ENCODE peak calls at places on chromosome 15, in ten cellular contexts. Z is psoas muscle, V is body of pancreas, A is right lobe of liver, X is heart right ventricle, S is fibroblast of pulmonary artery, H is uterus, E is neuronal stem cell, J is tibial artery, O is DND-41. M is an unnamed sample.

GRCh38 chr15:91032919-91033803 is 10.8 kb upstream of the VPS33B start:
- DNase-seq in Z (peak), X (peak), V (peak), O (peak), E (peak), H (no peak), S (peak), A (peak), J (no peak), M (peak)

GRCh38 chr15:98503970-98504369 is 144.4 kb upstream of the IGF1R start:
- DNase-seq in A (no peak), J (peak), Z (no peak), O (no peak), H (peak), X (no peak), V (peak), E (no peak), S (peak), M (no peak)

GRCh38 chr15:89749951-89750559 is 994 bp downstream of the MESP1 start:
- DNase-seq in S (no peak), E (no peak), A (peak), J (no peak), H (no peak), X (no peak), O (no peak), Z (peak), V (peak), M (no peak)

GRCh38 chr15:48422401-48422800 is 91.2 kb downstream of the DUT start:
- DNase-seq in O (no peak), X (no peak), S (peak), E (no peak), J (no peak), A (no peak), Z (no peak), V (no peak), H (no peak), M (no peak)

GRCh38 chr15:28033443-28033842 is 65.7 kb downstream of the OCA2 start:
- DNase-seq in Z (no peak), S (no peak), O (no peak), J (no peak), E (no peak), X (no peak), V (no peak), A (no peak), H (no peak), M (no peak)

GRCh38 chr15:60044636-60045273 is 40.6 kb downstream of the FOXB1 start:
- DNase-seq in O (peak), H (no peak), J (no peak), X (no peak), A (no peak), Z (no peak), V (no peak), E (no peak), S (no peak), M (no peak)

GRCh38 chr15:37095197-37095992 is 5.0 kb downstream of the MEIS2 start:
- DNase-seq in X (peak), V (no peak), O (no peak), J (no peak), H (peak), E (peak), A (no peak), Z (no peak), S (no peak), M (no peak)

GRCh38 chr15:99566157-99566900 is 545 bp downstream of the MEF2A start:
- DNase-seq in A (peak), E (no peak), Z (peak), X (peak), V (peak), H (peak), S (no peak), O (peak), J (peak), M (peak)

GRCh38 chr15:101447168-101447533 is 42.4 kb downstream of the PCSK6 start:
- DNase-seq in E (no peak), S (no peak), J (no peak), A (no peak), V (no peak), H (no peak), X (no peak), Z (no peak), O (no peak), M (no peak)

GRCh38 chr15:79972861-79973260 is 1.9 kb upstream of the BCL2A1 start:
- DNase-seq in X (no peak), A (no peak), V (no peak), E (no peak), J (no peak), O (no peak), H (no peak), S (no peak), Z (no peak), M (no peak)

GRCh38 chr15:92605225-92605944 is 50.2 kb downstream of the FAM174B start:
- DNase-seq in E (no peak), O (no peak), X (no peak), J (no peak), H (no peak), S (no peak), V (no peak), Z (no peak), A (no peak), M (no peak)

GRCh38 chr15:58520936-58521292 is 89.1 kb downstream of the LIPC start:
- DNase-seq in J (no peak), A (peak), S (no peak), Z (no peak), X (no peak), O (no peak), V (no peak), H (no peak), E (no peak), M (no peak)

GRCh38 chr15:90594297-90594696 is 64.6 kb downstream of the CRTC3 start:
- DNase-seq in A (peak), H (peak), E (no peak), S (peak), O (peak), V (peak), J (peak), Z (peak), X (peak), M (peak)

GRCh38 chr15:22968356-22968755 is 11.8 kb downstream of the CYFIP1 start:
- DNase-seq in Z (no peak), A (no peak), X (no peak), H (no peak), J (no peak), V (no peak), E (no peak), S (peak), O (no peak), M (no peak)

GRCh38 chr15:77032647-77033416 is 37.9 kb downstream of the PSTPIP1 start:
- DNase-seq in E (no peak), S (no peak), O (no peak), H (no peak), J (no peak), X (no peak), A (no peak), V (peak), Z (no peak), M (peak)

GRCh38 chr15:77002954-77003912 is 8.3 kb downstream of the PSTPIP1 start:
- DNase-seq in V (peak), O (peak), H (no peak), E (no peak), Z (peak), A (no peak), J (peak), S (no peak), X (no peak), M (peak)

GRCh38 chr15:34804113-34804512 is 8.8 kb upstream of the ACTC1 start:
- DNase-seq in O (no peak), H (no peak), A (no peak), J (no peak), X (no peak), S (no peak), Z (no peak), V (no peak), E (no peak), M (no peak)

GRCh38 chr15:72358532-72359180 is 17.2 kb downstream of the HEXA start:
- DNase-seq in V (peak), O (no peak), X (peak), Z (peak), H (peak), S (peak), E (no peak), A (peak), J (peak), M (peak)

GRCh38 chr15:101318810-101319200 is 23.8 kb upstream of the SNRPA1 start:
- DNase-seq in E (no peak), X (no peak), Z (no peak), H (no peak), V (no peak), J (no peak), O (no peak), S (no peak), A (peak), M (no peak)

GRCh38 chr15:58932791-58933310 is 628 bp downstream of the SLTM start:
- DNase-seq in V (peak), H (no peak), X (no peak), O (no peak), J (no peak), E (no peak), Z (no peak), A (no peak), S (peak), M (no peak)

GRCh38 chr15:31245135-31245689 is 81.4 kb upstream of the KLF13 start:
- DNase-seq in S (no peak), Z (no peak), A (no peak), H (no peak), J (no peak), V (no peak), X (no peak), E (no peak), O (no peak), M (no peak)

GRCh38 chr15:48358229-48358641 is 27.0 kb downstream of the DUT start:
- DNase-seq in O (no peak), J (no peak), V (no peak), H (no peak), S (peak), X (no peak), A (no peak), E (peak), Z (no peak), M (no peak)

GRCh38 chr15:74896316-74896715 is 6.5 kb downstream of the MPI start:
- DNase-seq in H (no peak), X (no peak), E (no peak), O (no peak), V (no peak), J (no peak), A (no peak), S (no peak), Z (no peak), M (no peak)

GRCh38 chr15:35583863-35584528 is 38.0 kb upstream of the DPH6 start:
- DNase-seq in A (no peak), S (peak), H (no peak), X (no peak), E (no peak), O (no peak), J (no peak), V (no peak), Z (no peak), M (no peak)

GRCh38 chr15:68818088-68818670 is 2.5 kb downstream of the ANP32A start:
- DNase-seq in J (peak), S (peak), H (peak), V (peak), O (peak), A (peak), E (peak), X (peak), Z (peak), M (peak)

GRCh38 chr15:38610748-38611147 is 46.1 kb upstream of the RASGRP1 start:
- DNase-seq in O (no peak), E (no peak), X (no peak), A (no peak), V (no peak), J (no peak), H (no peak), S (no peak), Z (no peak), M (no peak)

DNA sequence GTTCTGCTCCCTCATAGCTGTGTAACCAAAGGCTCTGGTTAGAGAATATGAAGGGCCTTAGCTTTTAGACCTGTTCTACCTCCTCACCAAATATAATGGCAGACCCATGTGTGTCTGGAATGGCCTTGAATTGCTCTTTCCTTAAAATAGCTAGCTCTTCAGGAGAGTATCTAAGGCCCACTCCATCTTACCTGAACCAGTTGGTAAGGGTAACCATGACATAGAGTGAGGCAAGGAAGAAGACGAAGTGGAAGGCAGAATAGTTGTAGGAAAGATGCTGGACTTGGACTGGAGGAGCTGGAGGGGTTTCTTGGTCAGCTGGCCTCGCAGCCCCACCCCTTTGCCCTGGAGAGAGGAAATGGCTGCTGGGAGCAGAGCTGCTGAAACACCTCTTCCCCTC is 3.1 kb downstream of the SERF2 start:
- DNase-seq in X (no peak), E (no peak), V (no peak), Z (no peak), H (no peak), S (no peak), O (no peak), J (no peak), A (no peak), M (no peak)
- H3K4me3 ChIP-seq in X (no peak), E (no peak), V (no peak), Z (no peak), H (no peak), S (no peak), O (no peak), J (no peak), A (no peak), M (no peak)

GRCh38 chr15:39976291-39977274 is 42.7 kb downstream of the EIF2AK4 start:
- DNase-seq in O (no peak), V (peak), Z (peak), H (peak), J (peak), X (peak), E (peak), A (peak), S (peak), M (peak)
- H3K4me3 ChIP-seq in O (no peak), V (no peak), Z (peak), H (peak), J (peak), X (peak), E (peak), A (peak), S (peak), M (peak)

DNA sequence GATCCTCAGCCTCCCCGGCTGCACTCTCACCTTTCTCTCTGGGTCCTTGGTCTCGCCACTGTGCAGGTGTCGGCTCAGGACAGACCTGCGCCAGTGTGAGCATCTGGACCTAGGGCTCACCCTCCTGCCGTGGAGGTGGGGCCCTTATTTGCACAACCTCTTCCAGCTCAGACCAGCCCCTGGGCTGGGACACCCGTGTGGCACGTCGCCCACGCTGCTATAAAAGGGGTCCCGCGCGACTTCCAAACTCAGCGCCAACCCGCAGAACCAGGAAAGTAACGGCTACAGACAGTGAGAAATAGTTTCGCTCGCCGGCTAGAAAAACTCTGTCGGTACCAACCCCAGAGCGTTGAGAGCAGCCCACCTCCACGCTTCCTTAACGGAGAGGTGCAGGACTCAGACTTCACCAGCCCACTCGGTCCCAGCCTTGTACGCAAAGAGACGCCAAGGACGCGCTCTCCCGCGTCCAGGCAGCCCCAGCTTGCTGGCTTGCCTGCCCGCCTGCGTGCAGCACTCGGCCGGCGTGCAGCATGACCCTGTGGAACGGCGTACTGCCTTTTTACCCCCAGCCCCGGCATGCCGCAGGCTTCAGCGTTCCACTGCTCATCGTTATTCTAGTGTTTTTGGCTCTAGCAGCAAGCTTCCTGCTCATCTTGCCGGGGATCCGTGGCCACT is at the start of the genes DUOX2 and DUOXA2:
- DNase-seq in O (no peak), Z (no peak), S (no peak), J (no peak), V (no peak), E (no peak), H (no peak), A (no peak), X (no peak), M (no peak)
- H3K4me3 ChIP-seq in O (no peak), Z (peak), S (no peak), J (no peak), V (no peak), E (no peak), H (no peak), A (no peak), X (no peak), M (no peak)

GRCh38 chr15:63596666-63597032 is 538 bp upstream of the FBXL22 start:
- DNase-seq in S (peak), J (no peak), H (no peak), O (no peak), V (no peak), Z (no peak), A (no peak), E (no peak), X (no peak), M (no peak)
- H3K4me3 ChIP-seq in S (no peak), J (peak), H (peak), O (no peak), V (no peak), Z (peak), A (no peak), E (no peak), X (peak), M (no peak)

GRCh38 chr15:78325092-78325843 is 14.9 kb upstream of the CRABP1 start:
- DNase-seq in J (no peak), O (no peak), X (peak), Z (no peak), V (no peak), E (no peak), H (no peak), S (peak), A (no peak), M (no peak)

GRCh38 chr15:78322724-78323395 is 17.3 kb upstream of the CRABP1 start:
- DNase-seq in O (no peak), V (no peak), H (no peak), J (no peak), S (no peak), E (no peak), X (no peak), A (no peak), Z (no peak), M (peak)

GRCh38 chr15:78323693-78324092 is 16.5 kb upstream of the CRABP1 start:
- DNase-seq in E (no peak), H (no peak), V (no peak), X (no peak), A (no peak), Z (no peak), S (no peak), O (no peak), J (no peak), M (no peak)

GRCh38 chr15:78329625-78330024 is 10.5 kb upstream of the CRABP1 start:
- DNase-seq in E (no peak), O (no peak), X (no peak), J (no peak), A (no peak), Z (no peak), V (no peak), H (no peak), S (no peak), M (no peak)

GRCh38 chr15:78327442-78327841 is 12.7 kb upstream of the CRABP1 start:
- DNase-seq in Z (no peak), S (no peak), X (no peak), H (no peak), J (no peak), E (no peak), A (no peak), V (no peak), O (no peak), M (no peak)
- H3K4me3 ChIP-seq in Z (no peak), S (no peak), X (no peak), H (no peak), J (no peak), E (no peak), A (no peak), V (no peak), O (no peak), M (no peak)

GRCh38 chr15:96327155-96327741 is 3.3 kb upstream of the NR2F2 start:
- DNase-seq in X (no peak), S (peak), O (no peak), Z (no peak), J (peak), V (peak), A (no peak), E (no peak), H (peak), M (no peak)
- H3K4me3 ChIP-seq in X (peak), S (peak), O (no peak), Z (peak), J (peak), V (peak), A (peak), E (peak), H (peak), M (peak)

GRCh38 chr15:52397118-52397517 is 101.5 kb upstream of the MYO5C start:
- DNase-seq in J (no peak), E (no peak), S (no peak), A (no peak), Z (no peak), H (no peak), O (no peak), X (peak), V (no peak), M (no peak)
- H3K4me3 ChIP-seq in J (no peak), E (no peak), S (no peak), A (no peak), Z (no peak), H (no peak), O (no peak), X (no peak), V (no peak), M (no peak)